ENCODE peak calls at places on chromosomes 1 and 21, in ten cellular contexts. E, F, X, G, S, C, D, I, J and Q are unnamed samples.

GRCh38 chr1:228345201-228345930 is 61.3 kb downstream of the TRIM11 start:
- DNase-seq in E (peak; percentile 10), F (no peak), X (no peak), G (peak; percentile 49), S (peak; percentile 16), C (peak; percentile 28), D (no peak), I (no peak), J (peak; percentile 65), Q (peak; percentile 1)

GRCh38 chr1:1211541-1212511 is 2.1 kb downstream of the TNFRSF4 start:
- DNase-seq in E (no peak), F (no peak), X (no peak), G (peak; percentile 49), S (no peak), C (peak; percentile 38), D (no peak), I (no peak), J (peak; percentile 68), Q (no peak)

GRCh38 chr1:156926175-156926574 is 5.7 kb downstream of the LRRC71 start:
- DNase-seq in E (no peak), F (peak; percentile 43), X (no peak), G (peak; percentile 56), S (no peak), C (peak; percentile 84), D (no peak), I (no peak), J (peak; percentile 88), Q (no peak)

GRCh38 chr1:60031116-60031515 is 42.5 kb downstream of the C1orf87 start:
- DNase-seq in E (no peak), F (no peak), X (no peak), G (no peak), S (no peak), C (no peak), D (no peak), I (no peak), J (no peak), Q (no peak)

GRCh38 chr21:38621132-38621531 is 122.9 kb upstream of the ERG start:
- DNase-seq in E (no peak), F (no peak), X (no peak), G (no peak), S (no peak), C (no peak), D (no peak), I (no peak), J (no peak), Q (no peak)

GRCh38 chr1:234956821-234957329 is 171.8 kb downstream of the TOMM20 start:
- DNase-seq in E (peak; percentile 55), F (peak; percentile 49), X (no peak), G (no peak), S (no peak), C (no peak), D (no peak), I (no peak), J (no peak), Q (no peak)

GRCh38 chr21:34126691-34127090 is 53.3 kb downstream of the MRPS6 start:
- DNase-seq in E (no peak), F (no peak), X (no peak), G (no peak), S (no peak), C (no peak), D (no peak), I (no peak), J (no peak), Q (no peak)

GRCh38 chr21:46052703-46053651 is 44.9 kb upstream of the COL6A2 start:
- DNase-seq in E (peak; percentile 46), F (no peak), X (no peak), G (no peak), S (no peak), C (peak; percentile 42), D (no peak), I (peak; percentile 84), J (peak; percentile 79), Q (no peak)

GRCh38 chr1:216809649-216810048 is 86.4 kb upstream of the ESRRG start:
- DNase-seq in E (no peak), F (no peak), X (no peak), G (no peak), S (no peak), C (no peak), D (no peak), I (no peak), J (no peak), Q (no peak)

GRCh38 chr1:216804107-216804506 is 80.9 kb upstream of the ESRRG start:
- DNase-seq in E (no peak), F (no peak), X (no peak), G (no peak), S (no peak), C (no peak), D (no peak), I (no peak), J (no peak), Q (no peak)

GRCh38 chr1:216807696-216808095 is 84.5 kb upstream of the ESRRG start:
- DNase-seq in E (no peak), F (no peak), X (no peak), G (no peak), S (no peak), C (no peak), D (no peak), I (no peak), J (no peak), Q (no peak)

DNA sequence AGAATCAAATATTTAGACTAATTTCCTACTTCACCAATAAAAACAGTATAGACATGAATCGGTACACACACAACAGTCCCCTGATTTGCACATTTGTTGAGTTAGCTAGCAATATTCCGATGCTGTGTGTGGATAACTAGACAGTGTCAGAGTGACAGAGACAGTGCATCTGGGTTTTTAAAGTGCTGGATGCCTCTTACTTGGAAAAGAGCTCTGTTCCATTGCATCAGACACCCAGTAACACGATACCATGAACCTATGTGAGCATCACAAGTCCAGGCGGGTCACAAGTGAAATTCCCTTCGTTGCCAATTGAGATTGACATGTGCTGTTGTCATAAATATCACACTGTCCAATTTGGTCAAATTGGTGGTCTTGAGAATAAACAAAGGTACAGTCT is 82.0 kb upstream of the ESRRG start:
- DNase-seq in E (no peak), F (no peak), X (no peak), G (no peak), S (no peak), C (no peak), D (no peak), I (no peak), J (no peak), Q (no peak)
- H3K27ac ChIP-seq in E (no peak overlapping the region), F (no peak overlapping the region), X (peak overlapping the region; percentile 21), G (no peak overlapping the region), S (peak overlapping the region; percentile 53), C (no peak overlapping the region), D (no peak overlapping the region), I (no peak overlapping the region), J (no peak overlapping the region), Q (no peak overlapping the region)

GRCh38 chr1:3229081-3229725 is 160.2 kb downstream of the PRDM16 start:
- DNase-seq in E (no peak), F (no peak), X (no peak), G (no peak), S (no peak), C (no peak), D (no peak), I (no peak), J (no peak), Q (no peak)
- TF ChIP-seq CTCF in E (no peak), F (no peak), X (no peak), G (no peak), S (no peak), C (no peak), D (no peak), I (no peak), J (no peak), Q (no peak)

DNA sequence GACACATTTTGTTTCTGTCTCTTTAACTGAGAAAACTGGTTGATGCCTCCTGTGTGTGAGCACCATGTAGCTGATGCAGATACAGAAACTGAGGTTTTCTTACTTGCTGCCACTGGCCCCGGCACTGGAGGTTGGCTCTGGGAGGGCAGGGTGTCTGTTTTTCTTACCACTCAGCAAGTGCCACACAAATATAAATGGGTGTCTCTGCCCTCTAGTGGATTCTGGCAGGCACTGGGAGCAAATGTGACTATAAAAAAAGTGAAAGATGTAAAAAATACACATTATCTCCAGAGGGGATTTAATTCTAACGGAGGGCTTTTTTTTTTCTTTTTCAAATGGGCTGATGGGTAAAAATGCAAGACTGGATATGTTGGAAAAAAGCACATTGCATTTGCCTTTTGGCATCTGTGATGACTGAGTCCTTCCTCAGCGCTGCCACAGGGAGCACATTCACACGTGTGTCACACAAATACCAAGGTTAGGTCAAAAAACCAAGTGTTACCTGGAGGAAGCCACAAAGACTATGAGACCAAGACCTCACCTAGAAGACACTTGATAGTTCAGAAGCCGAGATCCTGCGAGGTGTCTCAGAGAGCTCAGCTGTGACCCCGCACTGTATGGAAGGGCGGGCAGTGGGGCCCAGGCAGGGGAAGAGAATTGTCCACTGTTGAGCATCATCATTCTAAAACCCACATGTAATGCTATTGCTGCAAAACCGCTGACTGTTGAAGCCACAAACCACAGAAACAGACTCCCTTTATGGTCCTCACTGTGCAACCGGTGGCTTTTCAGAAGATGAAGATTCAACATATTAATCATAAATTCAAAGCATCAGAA is 18.9 kb downstream of the PGBD2 start:
- DNase-seq in E (no peak), F (peak; percentile 56), X (peak; percentile 31), G (no peak), S (no peak), C (no peak), D (no peak), I (no peak), J (no peak), Q (no peak)
- H3K4me3 ChIP-seq in E (no peak overlapping the region), F (no peak overlapping the region), X (no peak overlapping the region), G (no peak overlapping the region), S (no peak overlapping the region), C (no peak overlapping the region), D (no peak overlapping the region), I (no peak overlapping the region), J (no peak overlapping the region), Q (no peak overlapping the region)

DNA sequence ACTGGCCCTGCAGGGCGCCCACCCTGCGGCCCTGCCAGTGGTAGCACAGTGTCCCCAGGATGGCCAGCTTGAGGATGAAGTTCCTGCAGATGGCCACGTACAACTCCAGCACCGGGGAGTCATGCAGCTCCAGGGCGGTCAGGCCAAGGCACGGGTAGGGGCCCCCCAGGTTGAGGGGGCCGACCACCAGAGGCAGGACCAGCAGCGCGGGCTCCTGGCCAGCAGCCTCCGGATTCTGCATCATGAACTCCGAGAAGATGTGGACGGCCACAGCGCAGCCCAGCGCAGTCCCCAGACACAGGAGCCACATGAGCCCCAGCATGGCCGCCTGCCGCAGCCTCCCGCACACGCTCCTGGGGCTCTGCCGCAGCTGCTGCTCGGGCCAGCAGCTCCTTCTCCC is 41.0 kb downstream of the ZNF691 start:
- DNase-seq in E (no peak), F (no peak), X (no peak), G (no peak), S (no peak), C (no peak), D (no peak), I (no peak), J (peak; percentile 71), Q (no peak)
- H3K27ac ChIP-seq in E (no peak overlapping the region), F (no peak overlapping the region), X (no peak overlapping the region), G (no peak overlapping the region), S (no peak overlapping the region), C (no peak overlapping the region), D (no peak overlapping the region), I (no peak overlapping the region), J (no peak overlapping the region), Q (no peak overlapping the region)

GRCh38 chr1:8915446-8915845 is 30.2 kb upstream of the CA6 start:
- DNase-seq in E (no peak), F (no peak), X (no peak), G (no peak), S (no peak), C (no peak), D (no peak), I (no peak), J (no peak), Q (no peak)
- TF ChIP-seq CTCF in E (no peak), F (no peak), X (no peak), G (no peak), S (no peak), C (no peak), D (no peak), I (no peak), J (no peak), Q (no peak)